ENCODE peak calls at places on chromosomes 12 and 14, in seven cellular contexts. Q, D, L, V, K, A and M are unnamed samples.

GRCh38 chr12:85310456-85311076 is 30.5 kb downstream of the ALX1 start:
- DNase-seq in Q (no peak), D (no peak), L (no peak), V (peak), K (peak), A (no peak), M (peak)

GRCh38 chr14:96783306-96784224 is 13.6 kb upstream of the VRK1 start:
- DNase-seq in Q (no peak), D (no peak), L (no peak), V (no peak), K (no peak), A (no peak), M (no peak)

GRCh38 chr12:128387811-128388422 is 120.9 kb downstream of the TMEM132C start:
- DNase-seq in Q (peak), D (no peak), L (no peak), V (peak), K (no peak), A (no peak), M (no peak)

GRCh38 chr12:127389923-127390322 is 877.0 kb upstream of the TMEM132C start:
- DNase-seq in Q (no peak), D (no peak), L (peak), V (peak), K (peak), A (no peak), M (peak)

GRCh38 chr14:106268013-106268727 is 741.8 kb downstream of the TMEM121 start:
- DNase-seq in Q (no peak), D (no peak), L (no peak), V (peak), K (no peak), A (no peak), M (no peak)

GRCh38 chr14:49686425-49686824 is 1.6 kb downstream of the POLE2 start:
- DNase-seq in Q (no peak), D (no peak), L (no peak), V (no peak), K (no peak), A (no peak), M (no peak)

GRCh38 chr14:103091041-103091882 is 3.3 kb upstream of the EXOC3L4 start:
- DNase-seq in Q (peak), D (no peak), L (no peak), V (peak), K (no peak), A (no peak), M (no peak)

GRCh38 chr14:96038920-96039632 is at the start of gene C14orf132:
- DNase-seq in Q (peak), D (peak), L (no peak), V (peak), K (peak), A (peak), M (no peak)

GRCh38 chr12:47942327-47943230 is 20.8 kb upstream of the TMEM106C start:
- DNase-seq in Q (no peak), D (no peak), L (no peak), V (peak), K (no peak), A (no peak), M (no peak)

GRCh38 chr12:121001841-121002483 is 14.3 kb downstream of the C12orf43 start:
- DNase-seq in Q (no peak), D (no peak), L (no peak), V (no peak), K (no peak), A (no peak), M (no peak)

GRCh38 chr14:23299558-23299957 is 3.1 kb downstream of the PPP1R3E start:
- DNase-seq in Q (peak), D (no peak), L (no peak), V (peak), K (peak), A (no peak), M (no peak)
- H3K4me3 ChIP-seq in Q (no peak), D (no peak), L (no peak), V (no peak), K (no peak), A (peak), M (no peak)

GRCh38 chr12:53982616-53983579 is 2.0 kb upstream of the HOXC10 start:
- DNase-seq in Q (no peak), D (no peak), L (no peak), V (no peak), K (no peak), A (no peak), M (no peak)
- H3K4me3 ChIP-seq in Q (no peak), D (no peak), L (peak), V (no peak), K (no peak), A (no peak), M (no peak)

GRCh38 chr12:102950107-102950949 is 7.1 kb upstream of the ASCL1 start:
- DNase-seq in Q (no peak), D (no peak), L (no peak), V (no peak), K (no peak), A (peak), M (no peak)
- H3K4me3 ChIP-seq in Q (no peak), D (no peak), L (no peak), V (no peak), K (no peak), A (peak), M (no peak)

DNA sequence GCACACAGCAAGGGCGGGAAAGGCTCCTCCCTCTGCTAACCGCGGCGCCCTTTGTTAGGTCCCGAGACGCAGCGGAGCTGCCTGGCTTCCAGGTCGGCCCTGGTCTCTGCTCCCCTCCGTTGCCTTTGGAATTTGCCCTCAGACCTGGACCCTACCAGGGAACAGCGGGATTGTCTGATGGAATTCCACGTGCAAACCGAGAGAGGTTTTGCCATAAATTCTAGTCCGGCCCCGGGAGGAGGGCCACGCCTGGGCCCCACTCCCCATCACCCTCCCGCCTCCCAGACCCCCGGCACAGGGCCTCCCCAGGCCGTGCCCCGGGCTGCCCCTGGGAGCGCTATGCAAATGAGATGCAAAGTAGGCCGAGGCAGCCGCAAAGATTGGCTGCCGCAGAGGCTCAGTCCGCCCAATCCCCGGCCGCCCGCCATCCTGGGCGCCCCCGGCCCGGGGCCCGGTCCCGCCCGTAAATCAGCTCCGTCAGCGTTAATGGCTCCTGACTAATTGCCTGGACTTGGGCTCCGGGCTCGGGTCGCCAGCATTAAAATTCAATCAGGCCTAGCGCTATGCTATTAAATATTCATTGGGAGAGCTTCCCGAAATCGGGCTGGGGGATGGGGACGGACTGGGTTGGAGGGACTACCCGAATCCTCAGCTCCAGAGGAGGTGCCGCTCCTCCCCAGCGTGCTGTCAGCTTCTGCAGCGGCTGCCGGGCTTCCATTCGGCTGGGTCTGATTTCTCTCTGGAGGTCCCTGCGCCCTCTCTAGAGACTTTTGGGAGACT is 15.6 kb upstream of the FIGNL2 start:
- DNase-seq in Q (no peak), D (no peak), L (no peak), V (peak), K (peak), A (peak), M (no peak)
- H3K4me3 ChIP-seq in Q (no peak), D (peak), L (peak), V (peak), K (peak), A (peak), M (peak)

GRCh38 chr14:53126705-53127104 is 26.4 kb downstream of the DDHD1 start:
- DNase-seq in Q (no peak), D (no peak), L (no peak), V (no peak), K (no peak), A (no peak), M (no peak)
- H3K4me3 ChIP-seq in Q (no peak), D (no peak), L (no peak), V (no peak), K (no peak), A (no peak), M (no peak)